ENCODE peak calls at places on chromosomes 6 and 20, in four cellular contexts. A is K562, X is HCT116, U is HepG2. K is an unnamed sample.

GRCh38 chr20:11585752-11586352 is 331.8 kb upstream of the BTBD3 start:
- DNase-seq in U (peak), A (no peak), X (peak), K (no peak)

GRCh38 chr6:16635810-16636602 is 125.3 kb downstream of the ATXN1 start:
- DNase-seq in X (peak), U (peak), A (no peak), K (no peak)

GRCh38 chr6:152277826-152278247 is 359.3 kb downstream of the SYNE1 start:
- DNase-seq in A (no peak), X (no peak), U (peak), K (no peak)

GRCh38 chr6:101083533-101084172 is 202.5 kb upstream of the ASCC3 start:
- DNase-seq in A (no peak), U (peak), X (no peak), K (peak)

GRCh38 chr20:45905505-45906079 is 6.4 kb downstream of the PLTP start:
- DNase-seq in A (no peak), U (peak), X (peak), K (peak)

GRCh38 chr6:118758942-118759341 is 107.6 kb upstream of the CEP85L start:
- DNase-seq in A (no peak), U (no peak), X (no peak), K (no peak)

GRCh38 chr20:49610701-49611538 is 43.0 kb upstream of the PTGIS start:
- DNase-seq in U (peak), A (peak), X (peak), K (peak)

GRCh38 chr20:50284811-50285375 is 94.3 kb downstream of the CEBPB start:
- DNase-seq in X (no peak), A (no peak), U (no peak), K (no peak)

GRCh38 chr20:13638162-13638495 is 603 bp downstream of the TASP1 start:
- DNase-seq in X (no peak), U (peak), A (peak), K (no peak)

GRCh38 chr20:5657190-5657872 is 92.9 kb upstream of the SHLD1 start:
- DNase-seq in U (peak), A (no peak), X (no peak), K (peak)

GRCh38 chr20:24560571-24561485 is 91.4 kb downstream of the SYNDIG1 start:
- DNase-seq in X (no peak), U (no peak), A (no peak), K (no peak)

GRCh38 chr20:49203746-49204145 is 15.5 kb upstream of the DDX27 start:
- DNase-seq in X (no peak), U (no peak), A (no peak), K (no peak)

GRCh38 chr6:23446394-23447001 is 679.5 kb upstream of the NRSN1 start:
- DNase-seq in X (peak), A (no peak), U (no peak), K (peak)

GRCh38 chr6:168118935-168119334 is 39.9 kb upstream of the FRMD1 start:
- DNase-seq in A (no peak), U (no peak), X (no peak), K (no peak)

GRCh38 chr20:55586626-55587025 is 418.7 kb downstream of the CBLN4 start:
- DNase-seq in A (no peak), U (no peak), X (no peak), K (no peak)

GRCh38 chr6:38131527-38131965 is 312.0 kb downstream of the ZFAND3 start:
- DNase-seq in X (no peak), A (no peak), U (no peak), K (no peak)

GRCh38 chr6:108897371-108897770 is 49.1 kb downstream of the ARMC2 start:
- DNase-seq in A (no peak), X (peak), U (no peak), K (no peak)

GRCh38 chr6:151679081-151679480 is 128.4 kb upstream of the ESR1 start:
- DNase-seq in U (no peak), A (no peak), X (no peak), K (no peak)

GRCh38 chr6:84447651-84448050 is 220.2 kb upstream of the CEP162 start:
- DNase-seq in U (no peak), X (no peak), A (peak), K (no peak)

GRCh38 chr20:35502352-35502751 is 27.1 kb downstream of the C20orf173 start:
- DNase-seq in A (no peak), U (no peak), X (no peak), K (no peak)

GRCh38 chr6:44569931-44570385 is 182.5 kb downstream of the CDC5L start:
- DNase-seq in X (no peak), U (no peak), A (no peak), K (no peak)

GRCh38 chr6:152263582-152263981 is 373.6 kb downstream of the SYNE1 start:
- DNase-seq in X (no peak), U (no peak), A (no peak), K (no peak)

GRCh38 chr6:110554966-110555460 is 78.6 kb upstream of the SLC22A16 start:
- DNase-seq in U (peak), X (no peak), A (no peak), K (no peak)

GRCh38 chr20:57867807-57868206 is 158.0 kb upstream of the PMEPA1 start:
- DNase-seq in A (no peak), X (no peak), U (no peak), K (no peak)

GRCh38 chr20:32516985-32517873 is 67.9 kb downstream of the NOL4L start:
- DNase-seq in X (no peak), A (no peak), U (no peak), K (no peak)
- TF ChIP-seq TCF7L2 in X (no peak), A (no peak), U (no peak), K (no peak)

GRCh38 chr6:147117580-147117979 is 86.6 kb upstream of the STXBP5 start:
- DNase-seq in U (no peak), X (no peak), A (no peak), K (no peak)
- TF ChIP-seq TCF7L2 in U (no peak), X (no peak), A (no peak), K (no peak)

DNA sequence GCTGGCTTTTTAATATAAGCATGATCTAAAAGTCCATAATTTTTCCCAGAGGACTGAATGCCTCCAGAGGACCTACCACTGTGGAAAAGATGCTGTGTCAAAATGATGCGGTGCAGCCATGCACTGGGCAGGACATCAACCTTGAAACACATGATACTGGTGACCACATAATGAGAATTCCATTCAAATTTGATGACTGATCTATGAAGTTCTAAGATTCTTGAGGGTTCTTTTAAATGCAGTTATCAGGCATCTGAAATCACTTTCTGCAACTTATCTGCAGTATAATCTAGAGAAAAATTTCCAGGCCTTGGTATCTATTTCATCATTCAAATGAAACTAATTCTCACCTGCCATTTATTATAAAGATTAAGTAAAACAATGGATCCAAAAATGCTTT is 15.0 kb upstream of the MARCKS start:
- DNase-seq in X (no peak), U (no peak), A (no peak), K (no peak)
- TF ChIP-seq TCF7L2 in X (no peak), U (no peak), A (no peak), K (no peak)

GRCh38 chr6:82251942-82252341 is 4.4 kb upstream of the IBTK start:
- DNase-seq in U (peak), X (peak), A (peak), K (no peak)
- TF ChIP-seq TCF7L2 in U (no peak), X (no peak), A (no peak), K (no peak)

DNA sequence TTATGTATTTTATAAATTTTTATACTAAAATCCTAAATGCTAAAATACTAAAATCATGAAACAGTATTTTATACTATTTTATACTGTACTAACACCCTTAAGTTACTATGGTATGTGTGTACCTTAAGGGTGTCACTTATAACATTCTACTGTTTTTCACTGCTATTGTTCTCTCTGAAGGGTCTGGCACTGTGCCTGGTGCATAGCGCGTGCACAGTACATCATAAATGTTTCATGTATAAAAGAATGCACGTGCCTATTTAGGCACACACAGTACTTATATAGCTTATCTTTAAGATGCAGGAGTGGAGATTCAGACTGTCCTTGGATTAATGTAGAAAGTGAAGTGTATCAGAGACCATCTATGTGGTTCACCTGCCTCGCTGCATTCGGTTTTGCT is 64.0 kb upstream of the SGK1 start:
- DNase-seq in X (no peak), A (no peak), U (no peak), K (no peak)
- TF ChIP-seq TCF7L2 in X (no peak), A (no peak), U (no peak), K (no peak)

GRCh38 chr6:3343089-3343901 is 84.5 kb downstream of the PSMG4 start:
- DNase-seq in U (no peak), A (no peak), X (no peak), K (no peak)

GRCh38 chr6:3337521-3338350 is 79.0 kb downstream of the PSMG4 start:
- DNase-seq in X (no peak), A (peak), U (peak), K (no peak)

GRCh38 chr6:3341467-3341866 is 82.7 kb downstream of the PSMG4 start:
- DNase-seq in X (no peak), U (no peak), A (no peak), K (no peak)

GRCh38 chr6:3340891-3341290 is 82.1 kb downstream of the PSMG4 start:
- DNase-seq in U (peak), X (no peak), A (no peak), K (no peak)

DNA sequence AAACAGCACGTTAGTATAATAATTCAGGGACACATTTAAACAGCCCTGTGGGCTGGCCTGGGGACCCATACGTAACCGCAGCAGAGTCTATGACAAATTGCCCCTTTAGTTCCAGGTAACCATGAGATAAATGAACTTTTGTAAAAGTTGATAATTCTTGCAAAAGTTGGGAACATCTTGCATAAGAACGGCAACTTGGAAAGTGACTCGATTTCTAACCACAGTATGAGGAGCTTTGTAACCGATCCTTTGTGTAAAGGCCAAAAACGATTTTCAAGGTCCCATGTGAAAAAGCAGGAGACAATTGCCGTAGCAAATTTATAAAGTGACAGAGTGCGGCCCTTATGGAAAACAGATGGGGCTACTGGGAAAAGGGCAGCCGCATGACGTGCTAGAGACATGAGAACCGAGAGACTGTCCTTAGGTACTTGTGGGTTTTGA is 81.6 kb downstream of the PSMG4 start:
- DNase-seq in A (no peak), X (no peak), U (no peak), K (no peak)
- TF ChIP-seq TCF7L2 in A (no peak), X (no peak), U (no peak), K (no peak)

GRCh38 chr20:47335251-47336012 is 21.1 kb downstream of the ZMYND8 start:
- DNase-seq in A (no peak), X (no peak), U (no peak), K (no peak)

GRCh38 chr20:47336013-47336754 is 20.3 kb downstream of the ZMYND8 start:
- DNase-seq in A (no peak), U (no peak), X (no peak), K (no peak)

GRCh38 chr20:47330933-47331708 is 25.4 kb downstream of the ZMYND8 start:
- DNase-seq in U (no peak), A (peak), X (peak), K (peak)

GRCh38 chr20:47332381-47333206 is 23.9 kb downstream of the ZMYND8 start:
- DNase-seq in U (no peak), X (no peak), A (peak), K (no peak)

DNA sequence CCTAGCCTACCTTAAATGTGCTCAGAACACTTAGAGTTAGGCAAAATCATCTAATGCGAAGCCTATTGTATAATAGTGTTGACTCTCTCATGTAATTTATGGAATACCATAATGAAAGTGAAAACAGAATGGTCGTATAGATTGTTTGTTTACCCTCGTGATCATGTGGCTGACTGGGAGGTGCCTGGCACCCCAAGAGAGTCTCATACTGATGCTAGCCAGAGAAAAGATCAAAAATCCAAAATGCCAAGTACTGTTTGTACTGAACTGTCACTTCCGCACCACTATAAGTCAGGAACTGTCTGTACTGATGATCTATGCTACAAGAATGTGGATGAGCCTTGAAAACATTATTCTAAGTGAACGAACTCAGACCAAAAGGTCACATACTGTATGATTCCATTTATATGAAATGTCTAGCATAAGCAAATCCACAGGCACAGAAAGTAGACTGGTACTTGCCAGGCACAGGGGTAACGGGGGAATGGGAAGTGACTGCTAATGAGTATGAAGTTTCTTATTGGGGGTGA is 22.4 kb downstream of the ZMYND8 start:
- DNase-seq in X (no peak), A (no peak), U (peak), K (peak)
- TF ChIP-seq TCF7L2 in X (no peak), A (no peak), U (no peak), K (peak)

DNA sequence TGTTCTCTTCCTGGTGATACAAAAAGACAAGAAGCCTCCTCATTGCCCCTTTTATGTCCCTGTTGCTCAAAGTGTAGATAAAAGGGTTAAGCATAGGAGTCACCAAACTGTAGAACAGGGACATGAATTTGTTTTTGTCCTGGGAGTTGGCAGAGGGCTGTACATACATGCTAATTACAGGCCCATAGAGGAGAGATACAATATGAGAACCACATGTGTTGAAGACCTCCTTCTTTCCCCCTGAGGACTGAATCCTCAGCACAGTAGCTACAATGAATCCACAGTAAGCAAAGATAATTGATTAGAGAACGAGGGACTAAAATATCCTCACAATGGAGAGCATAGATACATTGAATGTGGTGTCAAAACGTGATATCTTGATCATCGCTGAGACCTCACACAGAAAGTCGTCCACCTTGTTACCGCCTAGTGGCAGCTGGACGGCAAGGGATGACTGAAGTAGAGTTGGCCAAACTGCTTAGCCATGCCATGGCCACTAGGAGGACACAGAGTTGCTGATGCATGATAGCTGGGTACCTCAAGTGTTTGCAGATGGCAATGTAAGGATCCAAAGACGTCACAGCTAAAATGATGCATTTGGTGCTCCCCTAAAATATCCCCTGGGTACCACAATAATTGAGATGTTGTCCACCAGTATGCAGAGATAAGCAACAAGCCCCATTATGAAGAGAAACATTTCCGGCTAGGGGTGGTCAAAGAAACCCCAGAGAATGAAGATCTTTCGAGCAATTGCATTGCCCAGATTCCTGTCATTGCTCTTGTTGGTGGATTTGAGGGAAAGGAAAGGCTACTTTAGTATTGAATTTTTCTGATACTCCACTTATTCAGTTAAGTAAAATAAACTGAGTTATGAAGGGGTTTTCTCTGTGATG is 15.0 kb downstream of the OR2B3 start:
- DNase-seq in X (peak), U (peak), A (peak), K (peak)
- TF ChIP-seq TCF7L2 in X (no peak), U (no peak), A (no peak), K (no peak)

GRCh38 chr20:41228858-41229257 is 88.7 kb downstream of the ZHX3 start:
- DNase-seq in U (no peak), X (no peak), A (no peak), K (no peak)
- TF ChIP-seq TCF7L2 in U (no peak), X (no peak), A (no peak), K (no peak)

K was measured in Panc1.